ENCODE peak calls at places on chromosomes 12 and 14, in nine cellular contexts. J is HuH-7.5; T is T47D; F is effector CD4-positive, alpha-beta T cell; I is NCI-H748 treated with DMSO at 0.1 percent for 48 hours; X is T-helper 1 cell; V is EL; C is HL-60; M is activated gamma-delta T cell treated with Interleukin-2 at 50 U/mL for 16 hours. Z is an unnamed sample.

GRCh38 chr12:77124767-77125166 is 59.4 kb upstream of the E2F7 start:
- DNase-seq in J (no peak), T (no peak), F (no peak), I (no peak), X (no peak), V (peak), C (no peak), M (no peak), Z (no peak)

GRCh38 chr14:35898217-35898775 is 72.2 kb downstream of the BRMS1L start:
- DNase-seq in J (no peak), T (no peak), F (no peak), I (no peak), X (no peak), V (no peak), C (no peak), M (no peak), Z (no peak)

GRCh38 chr12:24363177-24363754 is 413.8 kb upstream of the SOX5 start:
- DNase-seq in J (no peak), T (no peak), F (no peak), I (peak), X (no peak), V (no peak), C (no peak), M (no peak), Z (no peak)

GRCh38 chr12:47328831-47329545 is 249.2 kb upstream of the AMIGO2 start:
- DNase-seq in J (no peak), T (no peak), F (no peak), I (no peak), X (no peak), V (peak), C (no peak), M (no peak), Z (no peak)

GRCh38 chr12:76310110-76310509 is 38.1 kb downstream of the BBS10 start:
- DNase-seq in J (no peak), T (no peak), F (no peak), I (no peak), X (no peak), V (peak), C (no peak), M (no peak), Z (no peak)

GRCh38 chr14:31990183-31990862 is 86.8 kb upstream of the ARHGAP5 start:
- DNase-seq in J (no peak), T (no peak), F (no peak), I (no peak), X (no peak), V (no peak), C (no peak), M (no peak), Z (no peak)

GRCh38 chr12:98074286-98074685 is 441.1 kb upstream of the TMPO start:
- DNase-seq in J (no peak), T (no peak), F (no peak), I (no peak), X (no peak), V (no peak), C (no peak), M (no peak), Z (no peak)

GRCh38 chr12:28611115-28611435 is 420.8 kb downstream of the CCDC91 start:
- DNase-seq in J (no peak), T (no peak), F (no peak), I (no peak), X (no peak), V (peak), C (no peak), M (no peak), Z (no peak)

GRCh38 chr12:41663487-41664258 is 475.6 kb downstream of the PDZRN4 start:
- DNase-seq in J (peak), T (peak), F (no peak), I (peak), X (no peak), V (peak), C (no peak), M (no peak), Z (peak)

Z was measured in NCI-H146.